ENCODE peak calls at places on chromosomes 5 and 9, in four cellular contexts. I is cardiac muscle cell, P is tibial nerve, V is astrocyte of the spinal cord. A is an unnamed sample.

GRCh38 chr5:121981254-121981653 is 19.5 kb downstream of the SRFBP1 start:
- DNase-seq in I (no peak), P (no peak), V (no peak), A (no peak)

GRCh38 chr9:74958587-74958986 is 5.9 kb upstream of the C9orf40 start:
- DNase-seq in I (no peak), P (no peak), V (no peak), A (no peak)

GRCh38 chr9:126860757-126861466 is 473 bp downstream of the ZBTB34 start:
- DNase-seq in I (peak; percentile 52), P (no peak), V (no peak), A (no peak)

GRCh38 chr9:116238751-116239340 is 85.3 kb downstream of the PAPPA start:
- DNase-seq in I (no peak), P (no peak), V (no peak), A (no peak)

GRCh38 chr9:76744336-76744735 is 19.9 kb upstream of the PCA3 start:
- DNase-seq in I (no peak), P (no peak), V (no peak), A (no peak)

GRCh38 chr5:59722875-59723274 is 170.7 kb downstream of the PDE4D start:
- DNase-seq in I (no peak), P (no peak), V (peak; percentile 20), A (no peak)

GRCh38 chr9:86827893-86828292 is 119.4 kb downstream of the GAS1 start:
- DNase-seq in I (peak; percentile 26), P (no peak), V (no peak), A (no peak)

GRCh38 chr9:131839281-131840084 is 99.6 kb upstream of the RAPGEF1 start:
- DNase-seq in I (no peak), P (no peak), V (peak; percentile 75), A (no peak)

GRCh38 chr9:137074657-137075274 is 2.6 kb upstream of the UAP1L1 start:
- DNase-seq in I (no peak), P (no peak), V (no peak), A (no peak)

GRCh38 chr5:37721447-37721871 is 118.4 kb downstream of the GDNF start:
- DNase-seq in I (no peak), P (no peak), V (peak; percentile 56), A (no peak)

GRCh38 chr5:61162832-61163567 is 732 bp upstream of the SMIM15 start:
- DNase-seq in I (peak; percentile 51), P (peak; percentile 14), V (peak; percentile 25), A (peak; percentile 74)

GRCh38 chr5:42586625-42587024 is 163.4 kb downstream of the GHR start:
- DNase-seq in I (peak; percentile 37), P (no peak), V (no peak), A (no peak)

GRCh38 chr9:995776-996175 is 19.3 kb downstream of the DMRT3 start:
- DNase-seq in I (no peak), P (no peak), V (peak; percentile 70), A (no peak)

GRCh38 chr9:5326893-5327548 is 12.7 kb downstream of the RLN1 start:
- DNase-seq in I (peak; percentile 5), P (no peak), V (no peak), A (no peak)

GRCh38 chr9:94950733-94951590 is 224.5 kb downstream of the AOPEP start:
- DNase-seq in I (peak; percentile 67), P (no peak), V (no peak), A (no peak)

GRCh38 chr9:121499427-121500164 is at the start of gene GGTA1:
- DNase-seq in I (peak; percentile 79), P (peak; percentile 29), V (peak; percentile 37), A (peak; percentile 2)

GRCh38 chr5:162209005-162209605 is 141.5 kb downstream of the GABRG2 start:
- DNase-seq in I (peak; percentile 72), P (peak; percentile 41), V (no peak), A (no peak)

GRCh38 chr9:131275332-131276106 is 791 bp downstream of the FAM78A start:
- DNase-seq in I (peak; percentile 76), P (no peak), V (no peak), A (no peak)

GRCh38 chr5:57277085-57277484 is 103.2 kb downstream of the GPBP1 start:
- DNase-seq in I (no peak), P (no peak), V (peak; percentile 36), A (no peak)

GRCh38 chr5:127440831-127441230 is 76.6 kb upstream of the PRRC1 start:
- DNase-seq in I (no peak), P (no peak), V (peak; percentile 55), A (no peak)

GRCh38 chr9:128484686-128485413 is 19.7 kb upstream of the GLE1 start:
- DNase-seq in I (no peak), P (no peak), V (no peak), A (no peak)

GRCh38 chr5:77852068-77852513 is 76.0 kb upstream of the TBCA start:
- DNase-seq in I (no peak), P (no peak), V (no peak), A (no peak)

GRCh38 chr5:91281409-91281808 is 101.7 kb downstream of the ARRDC3 start:
- DNase-seq in I (no peak), P (no peak), V (peak; percentile 86), A (no peak)

GRCh38 chr9:93949694-93950449 is 5.3 kb downstream of the BARX1 start:
- DNase-seq in I (no peak), P (no peak), V (no peak), A (no peak)

GRCh38 chr9:134134949-134135342 is 936 bp upstream of the WDR5 start:
- DNase-seq in I (no peak), P (no peak), V (peak; percentile 7), A (no peak)

GRCh38 chr5:168017313-168017712 is 274.1 kb upstream of the WWC1 start:
- DNase-seq in I (no peak), P (no peak), V (no peak), A (no peak)

GRCh38 chr5:109862301-109862700 is 172.6 kb downstream of the MAN2A1 start:
- DNase-seq in I (no peak), P (no peak), V (no peak), A (no peak)

GRCh38 chr5:56481147-56481997 is 248.2 kb upstream of the ANKRD55 start:
- DNase-seq in I (no peak), P (peak; percentile 38), V (peak; percentile 64), A (no peak)

GRCh38 chr9:76873056-76873792 is 32.7 kb downstream of the PRUNE2 start:
- DNase-seq in I (peak; percentile 13), P (peak; percentile 7), V (peak; percentile 36), A (no peak)

GRCh38 chr5:120464627-120465280 is 654 bp downstream of the PRR16 start:
- DNase-seq in I (peak; percentile 31), P (no peak), V (peak; percentile 63), A (no peak)

GRCh38 chr9:12935714-12936113 is 160.9 kb downstream of the LURAP1L start:
- DNase-seq in I (no peak), P (no peak), V (peak; percentile 53), A (no peak)

GRCh38 chr9:131358438-131359029 is 35.4 kb upstream of the PRRC2B start:
- DNase-seq in I (no peak), P (no peak), V (no peak), A (no peak)

GRCh38 chr5:181114844-181115778 is 15.9 kb downstream of the OR2V1 start:
- DNase-seq in I (no peak), P (no peak), V (peak; percentile 6), A (peak; percentile 11)

GRCh38 chr9:117987945-117988344 is 283.7 kb downstream of the TLR4 start:
- DNase-seq in I (no peak), P (no peak), V (no peak), A (no peak)

GRCh38 chr5:83368835-83369234 is 102.7 kb upstream of the VCAN start:
- DNase-seq in I (no peak), P (no peak), V (no peak), A (no peak)

GRCh38 chr9:100671811-100672305 is 94.0 kb downstream of the CAVIN4 start:
- DNase-seq in I (no peak), P (no peak), V (no peak), A (no peak)

GRCh38 chr5:141945511-141946024 is 12.4 kb downstream of the PCDH12 start:
- DNase-seq in I (no peak), P (no peak), V (no peak), A (no peak)
- TF ChIP-seq CTCF in I (no peak), P (no peak), V (no peak), A (no peak)

GRCh38 chr5:133900498-133901270 is 67.7 kb downstream of the C5orf15 start:
- DNase-seq in I (no peak), P (no peak), V (no peak), A (no peak)
- H3K4me3 ChIP-seq in I (no peak overlapping the region), P (no peak overlapping the region), V (no peak overlapping the region), A (no peak overlapping the region)

GRCh38 chr9:92499701-92500100 is 17.4 kb upstream of the ASPN start:
- DNase-seq in I (no peak), P (no peak), V (no peak), A (no peak)

GRCh38 chr9:92504881-92505280 is 22.6 kb upstream of the ASPN start:
- DNase-seq in I (no peak), P (no peak), V (peak; percentile 55), A (no peak)

GRCh38 chr9:92496401-92496800 is 14.1 kb upstream of the ASPN start:
- DNase-seq in I (no peak), P (no peak), V (peak; percentile 54), A (no peak)

GRCh38 chr9:92501671-92502393 is 19.5 kb upstream of the ASPN start:
- DNase-seq in I (peak; percentile 44), P (no peak), V (no peak), A (no peak)

GRCh38 chr9:92500725-92501124 is 18.4 kb upstream of the ASPN start:
- DNase-seq in I (no peak), P (no peak), V (no peak), A (no peak)
- TF ChIP-seq CTCF in I (no peak), P (no peak), V (no peak), A (no peak)

GRCh38 chr5:36300927-36301540 is 668 bp downstream of the RANBP3L start:
- DNase-seq in I (no peak), P (no peak), V (no peak), A (peak; percentile 48)
- H3K4me3 ChIP-seq in I (no peak overlapping the region), P (no peak overlapping the region), V (peak overlapping the region; percentile 46), A (peak overlapping the region; percentile 42)

GRCh38 chr5:126126574-126126973 is 296.6 kb upstream of the GRAMD2B start:
- DNase-seq in I (no peak), P (no peak), V (no peak), A (no peak)

GRCh38 chr5:126124706-126125345 is 298.4 kb upstream of the GRAMD2B start:
- DNase-seq in I (no peak), P (no peak), V (peak; percentile 74), A (no peak)

DNA sequence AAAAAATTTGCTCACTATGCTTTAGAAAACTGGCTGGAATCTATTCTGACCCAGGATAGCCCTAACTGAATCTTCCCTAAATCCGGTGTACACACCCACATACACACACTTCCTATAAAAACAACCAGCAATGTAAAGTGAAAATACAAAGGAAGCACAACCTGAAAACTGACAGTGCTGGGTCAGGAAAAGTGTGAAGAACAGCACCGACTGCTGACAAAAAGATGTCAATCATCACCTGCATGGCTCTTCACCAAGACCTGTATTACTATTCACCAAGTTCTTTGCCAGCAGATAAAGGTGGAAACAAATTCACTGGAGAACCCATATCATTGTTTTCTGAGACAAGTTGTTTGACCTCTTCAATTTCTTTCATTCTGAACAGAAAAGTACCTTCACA is 293.8 kb upstream of the GRAMD2B start:
- DNase-seq in I (no peak), P (no peak), V (no peak), A (no peak)
- TF ChIP-seq CTCF in I (no peak), P (no peak), V (no peak), A (no peak)